ENCODE peak calls at places on chromosomes 1 and 21, in six cellular contexts. S is mammary epithelial cell, A is WTC11, K is neural progenitor cell, G is mesothelial cell of epicardium, Q is tibial nerve. P is an unnamed sample.

GRCh38 chr1:94126651-94127050 is 5.7 kb upstream of the ABCA4 start:
- DNase-seq in Q (no peak), A (no peak), K (no peak), G (no peak), S (no peak), P (no peak)

GRCh38 chr1:214720561-214720960 is 117.6 kb downstream of the CENPF start:
- DNase-seq in S (no peak), G (no peak), Q (no peak), A (no peak), K (no peak), P (no peak)

GRCh38 chr1:54777011-54777410 is 12.7 kb upstream of the PARS2 start:
- DNase-seq in Q (no peak), K (no peak), S (no peak), A (no peak), G (no peak), P (no peak)

GRCh38 chr1:82565146-82565545 is 764.4 kb downstream of the ADGRL2 start:
- DNase-seq in G (no peak), Q (no peak), S (peak), A (no peak), K (peak), P (no peak)

GRCh38 chr1:77832889-77833288 is 53.4 kb downstream of the MIGA1 start:
- DNase-seq in Q (no peak), K (no peak), S (peak), A (no peak), G (no peak), P (no peak)

GRCh38 chr1:179781962-179782361 is 38.9 kb downstream of the FAM163A start:
- DNase-seq in Q (no peak), K (no peak), A (no peak), G (no peak), S (no peak), P (no peak)

GRCh38 chr1:178724734-178725602 is at the start of gene RALGPS2:
- DNase-seq in A (peak), G (peak), Q (peak), S (peak), K (peak), P (peak)

GRCh38 chr1:34500451-34500850 is 254.4 kb upstream of the GJB5 start:
- DNase-seq in G (peak), Q (no peak), S (no peak), K (peak), A (peak), P (no peak)

GRCh38 chr1:164320780-164321683 is 238.0 kb upstream of the PBX1 start:
- DNase-seq in A (peak), G (peak), Q (no peak), S (no peak), K (peak), P (no peak)

GRCh38 chr1:152169356-152170025 is 10.5 kb upstream of the RPTN start:
- DNase-seq in K (no peak), Q (no peak), G (no peak), A (no peak), S (no peak), P (no peak)

GRCh38 chr1:13759072-13759471 is 59.1 kb downstream of the PRDM2 start:
- DNase-seq in A (no peak), S (peak), K (no peak), G (no peak), Q (no peak), P (no peak)

GRCh38 chr1:225917536-225917935 is 6.5 kb downstream of the PYCR2 start:
- DNase-seq in S (peak), G (no peak), K (no peak), A (no peak), Q (no peak), P (no peak)

GRCh38 chr1:51627672-51628071 is 10.8 kb downstream of the OSBPL9 start:
- DNase-seq in G (no peak), A (no peak), Q (no peak), K (peak), S (peak), P (no peak)

GRCh38 chr1:172733815-172734214 is 74.9 kb downstream of the FASLG start:
- DNase-seq in A (no peak), Q (no peak), G (no peak), K (no peak), S (no peak), P (no peak)

GRCh38 chr1:164561007-164561406 is 2.0 kb downstream of the PBX1 start:
- DNase-seq in S (peak), G (no peak), K (no peak), Q (no peak), A (no peak), P (no peak)

GRCh38 chr1:7299329-7299799 is 471.7 kb upstream of the VAMP3 start:
- DNase-seq in A (no peak), G (no peak), K (peak), S (peak), Q (peak), P (no peak)

GRCh38 chr1:1732381-1732780 is 8.2 kb upstream of the CDK11A start:
- DNase-seq in G (no peak), Q (no peak), A (no peak), S (no peak), K (no peak), P (no peak)

GRCh38 chr1:41495171-41495948 is 10.9 kb upstream of the EDN2 start:
- DNase-seq in G (no peak), A (peak), S (no peak), Q (no peak), K (peak), P (no peak)

GRCh38 chr1:56676571-56677035 is 31.5 kb downstream of the PRKAA2 start:
- DNase-seq in G (no peak), A (no peak), K (no peak), S (peak), Q (no peak), P (no peak)

GRCh38 chr1:246450485-246451251 is 56.4 kb downstream of the SMYD3 start:
- DNase-seq in Q (no peak), S (peak), G (no peak), K (peak), A (no peak), P (no peak)

GRCh38 chr1:16925635-16926490 is 4.1 kb downstream of the CROCC start:
- DNase-seq in Q (no peak), A (no peak), G (no peak), K (no peak), S (peak), P (no peak)

GRCh38 chr1:180632326-180633088 is 685 bp downstream of the XPR1 start:
- DNase-seq in G (peak), K (peak), Q (peak), S (no peak), A (peak), P (peak)

GRCh38 chr1:225711236-225711937 is 58.5 kb upstream of the ENAH start:
- DNase-seq in S (no peak), Q (no peak), G (no peak), K (no peak), A (no peak), P (no peak)

GRCh38 chr1:228154021-228154684 is 4.4 kb downstream of the GJC2 start:
- DNase-seq in K (no peak), Q (peak), G (no peak), S (no peak), A (peak), P (no peak)

GRCh38 chr21:41801256-41801655 is 34.4 kb upstream of the RIPK4 start:
- DNase-seq in K (no peak), Q (no peak), A (no peak), S (no peak), G (no peak), P (no peak)

GRCh38 chr1:160315359-160315758 is 27.7 kb downstream of the COPA start:
- DNase-seq in A (no peak), S (no peak), K (no peak), G (no peak), Q (no peak), P (no peak)

GRCh38 chr1:153309441-153309840 is 3.3 kb downstream of the PGLYRP3 start:
- DNase-seq in G (no peak), Q (no peak), S (no peak), K (no peak), A (no peak), P (no peak)

GRCh38 chr1:48572632-48573258 is 100.7 kb upstream of the SPATA6 start:
- DNase-seq in G (peak), S (peak), Q (peak), A (peak), K (peak), P (no peak)

DNA sequence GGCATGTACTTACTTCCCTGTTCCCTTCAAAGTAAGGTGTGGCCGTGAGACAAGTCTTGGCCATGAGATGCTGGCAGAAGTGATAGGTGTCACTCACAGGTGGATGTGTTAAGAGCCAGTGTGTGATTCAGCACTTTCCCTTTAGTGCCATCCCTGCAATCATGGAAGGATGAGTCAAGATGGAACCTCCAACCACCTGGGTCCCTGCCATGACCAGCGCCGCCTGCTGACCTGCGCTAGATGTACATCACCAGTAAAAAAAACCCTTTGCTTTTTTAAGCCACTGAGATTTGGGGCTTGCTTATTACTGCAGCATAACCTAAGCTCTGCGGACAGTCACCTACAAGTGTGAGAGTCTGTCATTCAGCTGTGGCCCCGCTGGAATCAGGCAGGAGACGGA is 71.7 kb downstream of the TOMM20 start:
- DNase-seq in Q (no peak), A (no peak), G (no peak), K (no peak), S (peak), P (no peak)
- TF ChIP-seq CTCF in Q (no peak), A (no peak), G (no peak), K (no peak), S (peak), P (no peak)

GRCh38 chr1:18555036-18555435 is 74.3 kb downstream of the KLHDC7A start:
- DNase-seq in K (no peak), Q (no peak), G (no peak), A (no peak), S (no peak), P (no peak)

GRCh38 chr1:18557621-18558465 is 72.8 kb upstream of the PAX7 start:
- DNase-seq in K (peak), Q (no peak), S (no peak), A (peak), G (no peak), P (no peak)

GRCh38 chr1:18554597-18554996 is 73.9 kb downstream of the KLHDC7A start:
- DNase-seq in G (no peak), S (no peak), K (no peak), A (no peak), Q (no peak), P (no peak)

GRCh38 chr1:18554101-18554500 is 73.4 kb downstream of the KLHDC7A start:
- DNase-seq in S (no peak), A (no peak), Q (no peak), G (no peak), K (no peak), P (no peak)

DNA sequence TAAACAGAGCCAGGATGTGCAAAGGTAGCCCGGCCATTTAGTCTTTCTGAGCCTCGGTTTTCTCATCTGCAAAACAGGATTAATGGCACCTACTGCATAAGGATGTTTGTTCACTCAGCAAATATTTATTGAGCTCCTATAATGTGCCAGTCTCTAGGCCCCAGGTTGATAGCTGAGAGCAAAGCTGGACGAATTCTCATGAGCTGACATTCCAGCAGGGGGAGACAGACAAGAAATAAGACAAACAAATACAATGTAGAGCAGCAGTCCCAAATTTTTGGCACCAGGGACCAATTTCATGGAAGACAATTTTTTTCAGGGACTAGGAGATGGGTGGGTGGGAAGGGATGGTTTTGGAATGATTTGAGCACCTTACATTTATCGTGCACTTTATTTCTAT is 74.3 kb upstream of the PAX7 start:
- DNase-seq in Q (no peak), S (no peak), A (no peak), G (no peak), K (peak), P (no peak)
- TF ChIP-seq CTCF in Q (no peak), S (peak), A (no peak), G (peak), K (peak), P (no peak)

DNA sequence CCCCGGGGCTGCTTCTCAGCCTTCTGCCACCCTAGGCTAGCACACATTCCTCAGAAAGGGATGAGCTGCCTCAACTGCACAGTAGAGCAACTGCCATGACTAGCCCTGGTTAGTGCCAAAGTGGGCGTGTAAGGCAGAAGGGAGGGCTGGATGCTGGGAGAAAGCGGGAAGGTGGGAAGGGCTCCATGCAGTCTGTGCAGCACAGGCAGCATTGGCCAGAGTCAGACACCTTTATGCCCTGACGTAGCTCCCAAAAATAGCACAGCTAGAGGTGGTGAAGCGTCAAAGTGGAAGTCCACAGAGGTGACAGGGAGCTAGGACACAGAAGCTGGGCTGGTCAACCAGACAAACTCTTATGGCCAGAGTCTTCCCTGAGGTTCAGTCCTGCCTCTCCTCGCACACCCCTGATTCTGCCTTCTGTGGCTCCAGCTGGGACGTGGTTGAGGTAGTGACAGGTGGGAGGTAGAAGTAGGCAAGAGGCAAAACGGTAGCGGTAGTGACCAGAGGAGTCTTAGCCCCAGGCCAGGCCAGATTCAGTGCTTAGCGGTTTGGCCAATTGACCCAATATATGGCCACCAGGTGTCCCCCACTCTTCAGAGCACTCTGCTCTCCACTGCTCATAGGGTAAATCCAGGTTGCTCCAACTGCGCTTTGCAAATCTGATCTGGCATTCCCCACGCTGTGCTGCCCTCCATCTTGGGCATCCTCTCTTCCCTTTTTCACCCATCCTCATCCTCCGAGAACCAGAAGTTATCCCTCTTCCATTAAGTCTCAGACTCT is 45.6 kb downstream of the DDX20 start:
- DNase-seq in Q (no peak), A (no peak), K (peak), G (no peak), S (no peak), P (no peak)
- TF ChIP-seq CTCF in Q (no peak), A (no peak), K (peak), G (no peak), S (no peak), P (no peak)

GRCh38 chr1:99180915-99181314 is 83.4 kb upstream of the PLPPR4 start:
- DNase-seq in S (no peak), K (no peak), G (no peak), A (no peak), Q (no peak), P (no peak)

GRCh38 chr1:99180343-99180808 is 83.9 kb upstream of the PLPPR4 start:
- DNase-seq in G (peak), S (peak), Q (peak), K (peak), A (peak), P (no peak)

GRCh38 chr1:99173900-99174299 is 90.4 kb upstream of the PLPPR4 start:
- DNase-seq in S (no peak), Q (no peak), G (no peak), A (no peak), K (no peak), P (no peak)

GRCh38 chr1:99176753-99177152 is 87.5 kb upstream of the PLPPR4 start:
- DNase-seq in K (no peak), Q (no peak), G (no peak), A (no peak), S (no peak), P (no peak)

DNA sequence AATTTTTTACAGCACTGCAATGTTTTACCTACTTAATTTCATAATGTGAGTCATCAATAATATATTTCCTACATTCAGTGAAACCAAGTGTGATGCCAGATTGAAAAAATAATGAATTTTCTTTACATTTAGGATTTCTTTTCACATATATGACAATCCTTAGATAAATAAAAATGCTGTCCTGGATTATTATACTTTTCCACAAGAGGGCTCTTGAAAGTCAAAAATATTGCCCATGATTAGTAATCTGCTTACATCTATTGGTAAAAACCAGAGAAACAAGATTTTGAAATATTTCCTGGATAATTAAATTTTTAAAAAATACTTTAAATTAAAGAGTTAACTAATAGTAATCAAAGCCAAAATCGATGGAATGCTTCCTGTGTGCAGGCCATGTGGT is 86.8 kb upstream of the PLPPR4 start:
- DNase-seq in A (no peak), S (no peak), G (no peak), Q (no peak), K (no peak), P (no peak)
- TF ChIP-seq CTCF in A (no peak), S (no peak), G (no peak), Q (no peak), K (no peak), P (no peak)

GRCh38 chr1:150362721-150363425 is 1.1 kb upstream of the RPRD2 start:
- DNase-seq in Q (no peak), A (no peak), K (no peak), S (no peak), G (no peak), P (no peak)

GRCh38 chr1:150365945-150366344 is 2.0 kb downstream of the RPRD2 start:
- DNase-seq in G (no peak), A (no peak), S (peak), Q (no peak), K (no peak), P (no peak)

GRCh38 chr1:150363426-150364230 is at the start of gene RPRD2:
- DNase-seq in A (peak), G (peak), S (peak), K (peak), Q (peak), P (peak)

GRCh38 chr1:150366416-150367296 is 2.7 kb downstream of the RPRD2 start:
- DNase-seq in Q (no peak), S (peak), K (no peak), A (no peak), G (no peak), P (no peak)

DNA sequence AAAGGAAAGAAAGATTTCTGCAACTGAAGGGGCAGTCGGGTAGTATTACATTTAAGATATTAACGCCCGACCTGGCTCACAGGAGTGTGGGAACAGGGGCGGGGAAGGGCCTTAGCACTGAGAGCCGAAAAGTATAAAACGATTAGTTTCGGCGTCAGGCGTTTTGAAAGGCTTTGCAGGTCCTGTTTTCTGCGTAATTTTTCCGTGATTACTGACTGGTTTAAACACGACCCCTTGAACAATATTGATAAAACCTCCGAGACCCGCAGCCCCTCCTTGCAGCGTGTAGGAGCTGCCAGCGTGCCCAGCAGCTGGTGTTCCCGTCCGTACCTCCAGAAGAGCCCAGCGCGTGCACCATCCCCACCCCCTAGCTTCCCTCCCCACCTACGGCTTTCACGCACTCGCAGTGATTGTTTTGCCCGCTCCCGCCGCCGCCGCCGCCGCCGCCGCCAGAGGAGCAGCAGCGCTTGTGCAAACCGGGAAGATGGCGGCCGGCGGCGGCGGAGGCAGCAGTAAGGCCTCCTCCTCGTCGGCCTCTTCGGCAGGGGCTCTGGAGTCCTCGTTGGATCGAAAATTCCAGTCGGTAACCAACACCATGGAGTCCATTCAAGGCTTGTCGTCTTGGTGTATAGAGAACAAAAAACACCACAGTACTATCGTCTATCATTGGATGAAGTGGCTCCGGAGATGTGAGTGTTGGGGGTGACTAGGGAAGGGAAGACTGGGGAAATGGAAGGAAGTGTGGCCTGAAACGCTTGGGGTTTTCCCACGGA is 470 bp downstream of the RPRD2 start:
- DNase-seq in Q (peak), S (peak), G (peak), A (peak), K (peak), P (peak)
- TF ChIP-seq CTCF in Q (peak), S (no peak), G (no peak), A (no peak), K (peak), P (no peak)

P was measured in activated B cell treated with CpG ODN at 0.5 μM for 24 hours.